ENCODE peak calls at places on chromosomes 16 and 17, in ten cellular contexts. U is dorsolateral prefrontal cortex, P is lung, O is psoas muscle, S is PC-3, J is ovary, W is neural progenitor cell, Z is thoracic aorta, D is IMR-90, X is left lung. H is an unnamed sample.

GRCh38 chr16:84294196-84295142 is at the start of gene WFDC1:
- DNase-seq in U (peak; percentile 57), P (no peak), O (no peak), S (no peak), J (peak; percentile 57), W (peak; percentile 37), Z (no peak), D (peak; percentile 19), X (no peak), H (no peak)

GRCh38 chr16:63982156-63982555 is 1139.7 kb downstream of the CDH11 start:
- DNase-seq in U (no peak), P (no peak), O (no peak), S (no peak), J (no peak), W (peak; percentile 78), Z (no peak), D (no peak), X (no peak), H (no peak)

GRCh38 chr17:82775033-82775823 is 23.4 kb downstream of the TBCD start:
- DNase-seq in U (peak; percentile 77), P (peak; percentile 64), O (peak; percentile 84), S (peak; percentile 65), J (peak; percentile 85), W (peak; percentile 74), Z (no peak), D (no peak), X (peak; percentile 64), H (no peak)

GRCh38 chr17:48617515-48618365 is 2.6 kb upstream of the HOXB8 start:
- DNase-seq in U (no peak), P (no peak), O (no peak), S (no peak), J (no peak), W (no peak), Z (no peak), D (no peak), X (no peak), H (no peak)

GRCh38 chr16:29745126-29745852 is 501 bp downstream of the C16orf54 start:
- DNase-seq in U (no peak), P (no peak), O (no peak), S (no peak), J (no peak), W (no peak), Z (no peak), D (no peak), X (no peak), H (no peak)

GRCh38 chr17:27491713-27492190 is 35.5 kb downstream of the KSR1 start:
- DNase-seq in U (no peak), P (no peak), O (no peak), S (no peak), J (no peak), W (peak; percentile 72), Z (no peak), D (no peak), X (no peak), H (no peak)

GRCh38 chr16:48011888-48012658 is 143.7 kb downstream of the ABCC12 start:
- DNase-seq in U (no peak), P (no peak), O (no peak), S (no peak), J (no peak), W (no peak), Z (no peak), D (no peak), X (no peak), H (no peak)

GRCh38 chr17:57097832-57098421 is 12.9 kb downstream of the AKAP1 start:
- DNase-seq in U (no peak), P (no peak), O (peak; percentile 62), S (peak; percentile 73), J (no peak), W (no peak), Z (no peak), D (peak; percentile 78), X (no peak), H (peak; percentile 63)

GRCh38 chr16:10932959-10933710 is 9.1 kb downstream of the DEXI start:
- DNase-seq in U (no peak), P (no peak), O (no peak), S (no peak), J (no peak), W (no peak), Z (no peak), D (no peak), X (peak; percentile 14), H (no peak)

GRCh38 chr17:42548993-42549755 is 3.5 kb upstream of the HSD17B1 start:
- DNase-seq in U (no peak), P (no peak), O (no peak), S (no peak), J (no peak), W (no peak), Z (no peak), D (no peak), X (no peak), H (no peak)

GRCh38 chr16:3113765-3114479 is 1.5 kb downstream of the ZNF205 start:
- DNase-seq in U (no peak), P (no peak), O (no peak), S (peak; percentile 32), J (no peak), W (no peak), Z (no peak), D (peak; percentile 56), X (no peak), H (no peak)
- H3K4me3 ChIP-seq in U (peak overlapping the region; percentile 80), P (no peak overlapping the region), O (peak overlapping the region; percentile 71), S (peak overlapping the region; percentile 91), J (peak overlapping the region; percentile 66), W (peak overlapping the region; percentile 96), Z (peak overlapping the region; percentile 74), D (peak overlapping the region; percentile 88), X (peak overlapping the region; percentile 66), H (peak overlapping the region; percentile 91)

DNA sequence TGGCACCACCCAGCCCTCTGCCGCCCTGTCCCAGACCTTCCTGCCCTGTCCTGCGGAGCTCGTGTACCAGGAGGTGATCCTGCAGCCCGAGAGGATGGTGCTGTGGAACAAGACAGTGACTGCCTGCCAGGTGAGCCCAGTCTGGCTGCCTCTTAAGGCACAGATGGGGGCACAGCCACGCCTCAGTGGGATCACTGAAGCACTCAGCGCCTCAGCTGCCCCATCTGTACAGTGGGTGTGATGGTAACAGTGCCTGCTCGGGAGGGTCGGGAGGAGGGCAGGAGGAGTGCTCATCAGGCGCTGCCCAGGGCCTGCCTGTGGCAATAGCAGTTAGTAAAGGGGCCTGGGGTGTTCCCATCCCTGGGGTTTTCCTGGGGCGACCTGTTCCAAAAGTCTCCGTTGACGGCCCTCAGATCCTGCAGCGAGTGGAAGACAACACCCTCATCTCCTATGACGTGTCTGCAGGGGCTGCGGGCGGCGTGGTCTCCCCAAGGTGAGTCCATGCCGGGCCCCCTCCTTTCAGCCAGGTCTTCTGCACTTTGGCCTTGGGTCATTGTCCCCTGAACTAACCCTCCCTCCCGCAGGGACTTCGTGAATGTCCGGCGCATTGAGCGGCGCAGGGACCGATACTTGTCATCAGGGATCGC is 4.6 kb upstream of the TCAP start:
- DNase-seq in U (no peak), P (no peak), O (no peak), S (no peak), J (no peak), W (no peak), Z (no peak), D (no peak), X (no peak), H (no peak)
- H3K27ac ChIP-seq in U (peak overlapping the region; percentile 61), P (peak overlapping the region; percentile 38), O (peak overlapping the region; percentile 96), S (no peak overlapping the region), J (no peak overlapping the region), W (no peak overlapping the region), Z (no peak overlapping the region), D (no peak overlapping the region), X (peak overlapping the region; percentile 54), H (no peak overlapping the region)

GRCh38 chr17:51588063-51588462 is 327.7 kb downstream of the UTP18 start:
- DNase-seq in U (no peak), P (no peak), O (no peak), S (no peak), J (no peak), W (no peak), Z (no peak), D (no peak), X (no peak), H (no peak)

GRCh38 chr17:51580869-51581268 is 320.5 kb downstream of the UTP18 start:
- DNase-seq in U (no peak), P (no peak), O (no peak), S (no peak), J (no peak), W (no peak), Z (no peak), D (no peak), X (no peak), H (no peak)

GRCh38 chr17:51590071-51590470 is 329.7 kb downstream of the UTP18 start:
- DNase-seq in U (no peak), P (no peak), O (no peak), S (no peak), J (no peak), W (no peak), Z (no peak), D (no peak), X (no peak), H (no peak)

DNA sequence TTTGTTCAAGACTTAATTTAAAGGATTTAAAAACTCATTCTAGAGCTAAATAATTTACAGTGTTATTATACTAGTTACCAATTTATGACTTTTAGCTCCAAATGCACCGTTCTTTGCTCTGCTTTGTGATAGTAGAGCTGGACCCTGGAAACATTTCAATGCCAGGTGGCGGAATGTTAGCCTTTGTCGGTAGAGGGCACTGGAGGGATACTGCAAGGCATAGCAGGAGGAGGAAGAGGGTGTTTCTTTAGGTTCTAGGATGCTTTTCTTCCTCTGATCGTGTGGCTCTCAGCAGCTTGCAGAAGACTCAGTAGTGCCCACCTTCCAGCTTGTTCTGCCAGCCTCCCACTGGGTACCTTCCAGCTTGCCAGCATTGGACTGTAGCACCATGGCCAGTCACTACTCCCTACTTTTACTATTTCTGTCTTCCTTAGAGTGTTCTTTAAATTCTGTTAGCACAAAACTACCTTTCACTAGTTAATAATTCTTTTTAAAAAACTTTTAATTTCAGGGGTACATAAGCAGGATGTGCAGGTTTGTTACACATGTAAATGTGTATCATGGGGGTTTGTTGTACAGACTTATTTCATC is 325.3 kb downstream of the UTP18 start:
- DNase-seq in U (no peak), P (no peak), O (no peak), S (peak; percentile 74), J (peak; percentile 39), W (peak; percentile 66), Z (no peak), D (no peak), X (no peak), H (no peak)
- TF ChIP-seq CTCF in U (peak; percentile 36), P (no peak), O (peak; percentile 54), S (peak; percentile 92), J (no peak), W (peak; percentile 77), Z (no peak), D (no peak), X (no peak), H (no peak)

DNA sequence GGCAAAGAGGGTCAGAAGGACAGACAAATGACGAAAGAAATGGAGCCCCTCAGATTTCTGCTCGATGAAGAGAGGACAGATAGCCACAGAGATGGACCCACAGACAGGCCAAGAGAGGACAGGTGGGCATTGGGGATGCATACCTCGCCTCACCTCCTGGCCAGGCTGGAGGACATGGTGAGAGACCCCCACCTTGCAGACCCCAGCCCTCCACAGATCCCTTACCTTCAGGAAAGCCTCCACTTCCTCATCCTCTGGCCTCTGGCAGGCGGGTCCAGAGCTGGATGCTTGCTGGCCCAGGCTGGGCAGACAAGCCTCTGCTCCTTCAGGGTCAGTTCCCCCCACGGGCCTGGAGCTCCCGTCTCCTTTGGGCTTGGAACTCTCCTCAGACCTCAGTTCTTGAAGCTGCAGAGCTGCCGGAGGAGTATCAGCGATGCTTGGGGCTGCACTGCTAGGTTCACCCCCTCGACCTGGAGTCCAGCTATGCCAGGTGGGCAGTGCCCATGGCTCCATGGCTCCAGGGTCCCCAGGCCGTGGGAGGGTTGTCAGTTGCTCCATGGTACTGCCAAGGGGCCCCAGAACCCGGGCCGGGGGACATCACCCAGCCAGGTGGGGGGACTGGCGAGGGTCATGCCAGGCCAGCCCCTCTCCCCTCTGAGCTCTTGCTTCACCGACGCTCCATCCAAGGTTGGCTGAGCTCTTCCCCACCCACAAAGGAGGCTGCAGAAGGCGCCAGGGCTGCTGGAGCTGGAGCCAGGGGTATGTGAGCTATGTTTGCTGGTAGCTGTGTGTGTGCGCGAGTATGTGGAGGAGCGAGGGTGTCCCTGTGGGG is 1.0 kb downstream of the TSPOAP1 start:
- DNase-seq in U (no peak), P (no peak), O (no peak), S (no peak), J (peak; percentile 30), W (no peak), Z (no peak), D (no peak), X (no peak), H (no peak)
- H3K4me3 ChIP-seq in U (peak overlapping the region; percentile 78), P (no peak overlapping the region), O (no peak overlapping the region), S (no peak overlapping the region), J (no peak overlapping the region), W (no peak overlapping the region), Z (no peak overlapping the region), D (no peak overlapping the region), X (no peak overlapping the region), H (no peak overlapping the region)